ENCODE peak calls at places on chromosomes 12 and 14, in five cellular contexts. N is lung; J is AG08395; H is naive thymus-derived CD4-positive, alpha-beta T cell; M is Kasumi-1. Y is an unnamed sample.

GRCh38 chr12:64446295-64446694 is 5.6 kb upstream of the TBK1 start:
- DNase-seq in N (no peak), J (no peak), H (no peak), M (no peak), Y (no peak)

GRCh38 chr12:111268738-111269572 is 99.9 kb downstream of the PHETA1 start:
- DNase-seq in N (no peak), J (no peak), H (no peak), M (peak), Y (no peak)

GRCh38 chr12:46269429-46270241 is 792 bp upstream of the SLC38A1 start:
- DNase-seq in N (no peak), J (peak), H (peak), M (peak), Y (no peak)

GRCh38 chr12:131390408-131391100 is 320.3 kb upstream of the SFSWAP start:
- DNase-seq in N (no peak), J (no peak), H (no peak), M (peak), Y (no peak)

GRCh38 chr12:91172051-91172450 is 10.6 kb downstream of the DCN start:
- DNase-seq in N (no peak), J (no peak), H (no peak), M (no peak), Y (no peak)

GRCh38 chr12:122724641-122725243 is 5.9 kb downstream of the HCAR1 start:
- DNase-seq in N (no peak), J (no peak), H (no peak), M (no peak), Y (no peak)

GRCh38 chr12:64691793-64692583 is 67.2 kb downstream of the GNS start:
- DNase-seq in N (no peak), J (no peak), H (no peak), M (no peak), Y (no peak)

GRCh38 chr12:52228366-52228765 is 4.7 kb upstream of the KRT7 start:
- DNase-seq in N (no peak), J (no peak), H (no peak), M (no peak), Y (no peak)

GRCh38 chr14:92678766-92679165 is 69.7 kb downstream of the LGMN start:
- DNase-seq in N (no peak), J (no peak), H (no peak), M (no peak), Y (no peak)

GRCh38 chr14:53152909-53153701 is at the start of gene DDHD1:
- DNase-seq in N (peak), J (peak), H (peak), M (peak), Y (peak)

GRCh38 chr12:27163048-27163715 is 80.8 kb upstream of the C12orf71 start:
- DNase-seq in N (no peak), J (peak), H (no peak), M (no peak), Y (no peak)

GRCh38 chr14:91968280-91968679 is 20.8 kb upstream of the FBLN5 start:
- DNase-seq in N (no peak), J (no peak), H (peak), M (no peak), Y (no peak)

GRCh38 chr14:100193417-100194357 is 34.2 kb upstream of the DEGS2 start:
- DNase-seq in N (no peak), J (no peak), H (no peak), M (no peak), Y (no peak)

GRCh38 chr14:99357856-99358390 is 85.9 kb upstream of the BCL11B start:
- DNase-seq in N (no peak), J (no peak), H (no peak), M (no peak), Y (no peak)

GRCh38 chr14:80713076-80713850 is 228.3 kb downstream of the CEP128 start:
- DNase-seq in N (no peak), J (no peak), H (no peak), M (no peak), Y (no peak)

GRCh38 chr14:103103461-103104388 is 9.2 kb downstream of the EXOC3L4 start:
- DNase-seq in N (no peak), J (peak), H (no peak), M (peak), Y (peak)

GRCh38 chr12:127680516-127680915 is 586.5 kb upstream of the TMEM132C start:
- DNase-seq in N (no peak), J (no peak), H (no peak), M (no peak), Y (no peak)